ENCODE peak calls at places on chromosomes 5 and 9, in ten cellular contexts. C is M059J; U is activated T-helper 1 cell treated with anti-CD3 and anti-CD28 coated beads, Interleukin-2, amount 50 U/mL, for 16 hours; P is smooth muscle cell of the brain vasculature; G is aorta; Y is EL; V is omental fat pad; Z is fibroblast of the conjunctiva; Q is mesendoderm; B is activated CD4-positive, alpha-beta T cell treated with anti-CD3 and anti-CD28 coated beads for 4 hours. A is an unnamed sample.

GRCh38 chr9:84622981-84623380 is 46.5 kb upstream of the NTRK2 start:
- DNase-seq in C (no peak), U (no peak), P (no peak), G (no peak), Y (no peak), V (no peak), Z (no peak), Q (no peak), B (no peak), A (no peak)

GRCh38 chr9:99828054-99828416 is 6.3 kb downstream of the NR4A3 start:
- DNase-seq in C (no peak), U (no peak), P (no peak), G (no peak), Y (no peak), V (no peak), Z (no peak), Q (no peak), B (no peak), A (no peak)

GRCh38 chr5:83179966-83180365 is 102.6 kb downstream of the XRCC4 start:
- DNase-seq in C (peak; percentile 23), U (no peak), P (no peak), G (no peak), Y (peak; percentile 26), V (no peak), Z (no peak), Q (no peak), B (no peak), A (no peak)

GRCh38 chr9:112086627-112087026 is 88.5 kb downstream of the SUSD1 start:
- DNase-seq in C (peak; percentile 43), U (no peak), P (no peak), G (no peak), Y (peak; percentile 33), V (no peak), Z (no peak), Q (peak; percentile 31), B (no peak), A (peak; percentile 23)

GRCh38 chr9:3401556-3401955 is 124.2 kb downstream of the RFX3 start:
- DNase-seq in C (peak; percentile 16), U (no peak), P (no peak), G (no peak), Y (no peak), V (no peak), Z (no peak), Q (no peak), B (no peak), A (peak; percentile 45)

GRCh38 chr5:107466233-107466769 is 204.4 kb downstream of the EFNA5 start:
- DNase-seq in C (peak; percentile 93), U (no peak), P (peak; percentile 28), G (no peak), Y (peak; percentile 86), V (peak; percentile 28), Z (no peak), Q (peak; percentile 85), B (no peak), A (no peak)

GRCh38 chr5:125277494-125278154 is 531.2 kb upstream of the ZNF608 start:
- DNase-seq in C (peak; percentile 97), U (no peak), P (no peak), G (no peak), Y (peak; percentile 89), V (no peak), Z (peak; percentile 13), Q (peak; percentile 48), B (no peak), A (no peak)

GRCh38 chr9:76321185-76321828 is 72.9 kb downstream of the RFK start:
- DNase-seq in C (peak; percentile 82), U (no peak), P (peak; percentile 77), G (no peak), Y (peak; percentile 67), V (no peak), Z (no peak), Q (peak; percentile 69), B (no peak), A (no peak)

GRCh38 chr5:99102073-99102697 is 173.4 kb upstream of the CHD1 start:
- DNase-seq in C (no peak), U (no peak), P (no peak), G (no peak), Y (no peak), V (no peak), Z (no peak), Q (peak; percentile 57), B (no peak), A (no peak)

GRCh38 chr9:33081128-33081851 is 4.8 kb upstream of the SMU1 start:
- DNase-seq in C (peak; percentile 88), U (no peak), P (peak; percentile 84), G (peak; percentile 68), Y (peak; percentile 87), V (no peak), Z (peak; percentile 92), Q (peak; percentile 94), B (peak; percentile 60), A (peak; percentile 85)

GRCh38 chr9:131228096-131228495 is 48.2 kb downstream of the FAM78A start:
- DNase-seq in C (no peak), U (no peak), P (no peak), G (peak; percentile 57), Y (no peak), V (no peak), Z (no peak), Q (no peak), B (no peak), A (peak; percentile 87)

GRCh38 chr5:52709171-52709925 is 78.4 kb upstream of the ITGA1 start:
- DNase-seq in C (peak; percentile 89), U (no peak), P (peak; percentile 61), G (no peak), Y (peak; percentile 62), V (no peak), Z (no peak), Q (no peak), B (peak; percentile 8), A (no peak)

GRCh38 chr5:160071521-160072299 is 47.5 kb downstream of the PWWP2A start:
- DNase-seq in C (no peak), U (no peak), P (no peak), G (no peak), Y (no peak), V (no peak), Z (no peak), Q (no peak), B (no peak), A (no peak)

GRCh38 chr5:178223828-178224335 is 8.7 kb downstream of the PHYKPL start:
- DNase-seq in C (no peak), U (no peak), P (no peak), G (no peak), Y (no peak), V (no peak), Z (no peak), Q (peak; percentile 87), B (no peak), A (no peak)

GRCh38 chr5:158485604-158486081 is 614.1 kb downstream of the EBF1 start:
- DNase-seq in C (no peak), U (no peak), P (no peak), G (peak; percentile 66), Y (no peak), V (no peak), Z (peak; percentile 92), Q (peak; percentile 10), B (no peak), A (no peak)

GRCh38 chr5:21654-22233 is 70.2 kb upstream of the PLEKHG4B start:
- DNase-seq in C (peak; percentile 59), U (no peak), P (no peak), G (no peak), Y (peak; percentile 43), V (no peak), Z (no peak), Q (no peak), B (no peak), A (no peak)

GRCh38 chr9:111986035-111986556 is 89.5 kb downstream of the UGCG start:
- DNase-seq in C (no peak), U (no peak), P (no peak), G (no peak), Y (no peak), V (no peak), Z (no peak), Q (no peak), B (no peak), A (no peak)